ENCODE peak calls at places on chromosomes 6 and 20, in five cellular contexts. One of them, this sample, is unnamed.

GRCh38 chr20:1830240-1830639 is 65.0 kb upstream of the SIRPA start:
- DNase-seq in PC-3: peak
- DNase-seq in activated T-helper 1 cell treated with anti-CD3 and anti-CD28 coated beads, Interleukin-12 subunit alpha, Interleukin-12 subunit beta, Interleukin-2, Interleukin-4 antibody, amounts not matched to agents 30 ng/mL and 10 ng/mL and 1 ng/mL, durations not matched to agents 14 hours and 24 hours and 36 hours: no peak
- DNase-seq in body of pancreas: peak
- DNase-seq in activated CD8-positive, alpha-beta memory T cell treated with anti-CD3 and anti-CD28 coated beads for 48 hours: no peak
- DNase-seq in this sample: no peak

GRCh38 chr6:36724514-36725385 is 27.1 kb downstream of the RAB44 start:
- DNase-seq in PC-3: peak
- DNase-seq in activated T-helper 1 cell treated with anti-CD3 and anti-CD28 coated beads, Interleukin-12 subunit alpha, Interleukin-12 subunit beta, Interleukin-2, Interleukin-4 antibody, amounts not matched to agents 30 ng/mL and 10 ng/mL and 1 ng/mL, durations not matched to agents 14 hours and 24 hours and 36 hours: peak
- DNase-seq in body of pancreas: peak
- DNase-seq in activated CD8-positive, alpha-beta memory T cell treated with anti-CD3 and anti-CD28 coated beads for 48 hours: no peak
- DNase-seq in this sample: peak

GRCh38 chr20:17565164-17565845 is 4.6 kb upstream of the DSTN start:
- DNase-seq in PC-3: peak
- DNase-seq in activated T-helper 1 cell treated with anti-CD3 and anti-CD28 coated beads, Interleukin-12 subunit alpha, Interleukin-12 subunit beta, Interleukin-2, Interleukin-4 antibody, amounts not matched to agents 30 ng/mL and 10 ng/mL and 1 ng/mL, durations not matched to agents 14 hours and 24 hours and 36 hours: no peak
- DNase-seq in body of pancreas: no peak
- DNase-seq in activated CD8-positive, alpha-beta memory T cell treated with anti-CD3 and anti-CD28 coated beads for 48 hours: no peak
- DNase-seq in this sample: no peak

GRCh38 chr6:146997062-146997461 is 207.2 kb upstream of the STXBP5 start:
- DNase-seq in PC-3: peak
- DNase-seq in activated T-helper 1 cell treated with anti-CD3 and anti-CD28 coated beads, Interleukin-12 subunit alpha, Interleukin-12 subunit beta, Interleukin-2, Interleukin-4 antibody, amounts not matched to agents 30 ng/mL and 10 ng/mL and 1 ng/mL, durations not matched to agents 14 hours and 24 hours and 36 hours: no peak
- DNase-seq in body of pancreas: no peak
- DNase-seq in activated CD8-positive, alpha-beta memory T cell treated with anti-CD3 and anti-CD28 coated beads for 48 hours: no peak
- DNase-seq in this sample: no peak

GRCh38 chr6:27592107-27592480 is 119.2 kb upstream of the ZNF184 start:
- DNase-seq in PC-3: no peak
- DNase-seq in activated T-helper 1 cell treated with anti-CD3 and anti-CD28 coated beads, Interleukin-12 subunit alpha, Interleukin-12 subunit beta, Interleukin-2, Interleukin-4 antibody, amounts not matched to agents 30 ng/mL and 10 ng/mL and 1 ng/mL, durations not matched to agents 14 hours and 24 hours and 36 hours: no peak
- DNase-seq in body of pancreas: no peak
- DNase-seq in activated CD8-positive, alpha-beta memory T cell treated with anti-CD3 and anti-CD28 coated beads for 48 hours: no peak
- DNase-seq in this sample: peak

GRCh38 chr20:21048841-21049273 is 57.3 kb downstream of the LINC00237 start:
- DNase-seq in PC-3: peak
- DNase-seq in activated T-helper 1 cell treated with anti-CD3 and anti-CD28 coated beads, Interleukin-12 subunit alpha, Interleukin-12 subunit beta, Interleukin-2, Interleukin-4 antibody, amounts not matched to agents 30 ng/mL and 10 ng/mL and 1 ng/mL, durations not matched to agents 14 hours and 24 hours and 36 hours: peak
- DNase-seq in body of pancreas: peak
- DNase-seq in activated CD8-positive, alpha-beta memory T cell treated with anti-CD3 and anti-CD28 coated beads for 48 hours: no peak
- DNase-seq in this sample: peak

GRCh38 chr6:123661105-123661891 is 24.5 kb upstream of the TRDN start:
- DNase-seq in PC-3: no peak
- DNase-seq in activated T-helper 1 cell treated with anti-CD3 and anti-CD28 coated beads, Interleukin-12 subunit alpha, Interleukin-12 subunit beta, Interleukin-2, Interleukin-4 antibody, amounts not matched to agents 30 ng/mL and 10 ng/mL and 1 ng/mL, durations not matched to agents 14 hours and 24 hours and 36 hours: no peak
- DNase-seq in body of pancreas: no peak
- DNase-seq in activated CD8-positive, alpha-beta memory T cell treated with anti-CD3 and anti-CD28 coated beads for 48 hours: no peak
- DNase-seq in this sample: no peak

GRCh38 chr6:135211306-135211702 is 30.2 kb downstream of the MYB start:
- DNase-seq in PC-3: no peak
- DNase-seq in activated T-helper 1 cell treated with anti-CD3 and anti-CD28 coated beads, Interleukin-12 subunit alpha, Interleukin-12 subunit beta, Interleukin-2, Interleukin-4 antibody, amounts not matched to agents 30 ng/mL and 10 ng/mL and 1 ng/mL, durations not matched to agents 14 hours and 24 hours and 36 hours: no peak
- DNase-seq in body of pancreas: no peak
- DNase-seq in activated CD8-positive, alpha-beta memory T cell treated with anti-CD3 and anti-CD28 coated beads for 48 hours: no peak
- DNase-seq in this sample: no peak

GRCh38 chr6:162226810-162227209 is 500.8 kb downstream of the PRKN start:
- DNase-seq in PC-3: no peak
- DNase-seq in activated T-helper 1 cell treated with anti-CD3 and anti-CD28 coated beads, Interleukin-12 subunit alpha, Interleukin-12 subunit beta, Interleukin-2, Interleukin-4 antibody, amounts not matched to agents 30 ng/mL and 10 ng/mL and 1 ng/mL, durations not matched to agents 14 hours and 24 hours and 36 hours: no peak
- DNase-seq in body of pancreas: no peak
- DNase-seq in activated CD8-positive, alpha-beta memory T cell treated with anti-CD3 and anti-CD28 coated beads for 48 hours: no peak
- DNase-seq in this sample: no peak

GRCh38 chr20:11403711-11404110 is 514.0 kb upstream of the BTBD3 start:
- DNase-seq in PC-3: no peak
- DNase-seq in activated T-helper 1 cell treated with anti-CD3 and anti-CD28 coated beads, Interleukin-12 subunit alpha, Interleukin-12 subunit beta, Interleukin-2, Interleukin-4 antibody, amounts not matched to agents 30 ng/mL and 10 ng/mL and 1 ng/mL, durations not matched to agents 14 hours and 24 hours and 36 hours: no peak
- DNase-seq in body of pancreas: no peak
- DNase-seq in activated CD8-positive, alpha-beta memory T cell treated with anti-CD3 and anti-CD28 coated beads for 48 hours: no peak
- DNase-seq in this sample: no peak

GRCh38 chr6:27133281-27134227 is 113.9 kb upstream of the PRSS16 start:
- DNase-seq in PC-3: peak
- DNase-seq in activated T-helper 1 cell treated with anti-CD3 and anti-CD28 coated beads, Interleukin-12 subunit alpha, Interleukin-12 subunit beta, Interleukin-2, Interleukin-4 antibody, amounts not matched to agents 30 ng/mL and 10 ng/mL and 1 ng/mL, durations not matched to agents 14 hours and 24 hours and 36 hours: peak
- DNase-seq in body of pancreas: peak
- DNase-seq in activated CD8-positive, alpha-beta memory T cell treated with anti-CD3 and anti-CD28 coated beads for 48 hours: no peak
- DNase-seq in this sample: peak

GRCh38 chr6:9178066-9178465 is 742.7 kb upstream of the SLC35B3 start:
- DNase-seq in PC-3: no peak
- DNase-seq in activated T-helper 1 cell treated with anti-CD3 and anti-CD28 coated beads, Interleukin-12 subunit alpha, Interleukin-12 subunit beta, Interleukin-2, Interleukin-4 antibody, amounts not matched to agents 30 ng/mL and 10 ng/mL and 1 ng/mL, durations not matched to agents 14 hours and 24 hours and 36 hours: no peak
- DNase-seq in body of pancreas: no peak
- DNase-seq in activated CD8-positive, alpha-beta memory T cell treated with anti-CD3 and anti-CD28 coated beads for 48 hours: no peak
- DNase-seq in this sample: no peak

GRCh38 chr20:12729326-12729725 is 279.4 kb upstream of the SPTLC3 start:
- DNase-seq in PC-3: peak
- DNase-seq in activated T-helper 1 cell treated with anti-CD3 and anti-CD28 coated beads, Interleukin-12 subunit alpha, Interleukin-12 subunit beta, Interleukin-2, Interleukin-4 antibody, amounts not matched to agents 30 ng/mL and 10 ng/mL and 1 ng/mL, durations not matched to agents 14 hours and 24 hours and 36 hours: no peak
- DNase-seq in body of pancreas: no peak
- DNase-seq in activated CD8-positive, alpha-beta memory T cell treated with anti-CD3 and anti-CD28 coated beads for 48 hours: no peak
- DNase-seq in this sample: no peak

GRCh38 chr20:103456-103855 is 16.0 kb downstream of the DEFB125 start:
- DNase-seq in PC-3: no peak
- DNase-seq in activated T-helper 1 cell treated with anti-CD3 and anti-CD28 coated beads, Interleukin-12 subunit alpha, Interleukin-12 subunit beta, Interleukin-2, Interleukin-4 antibody, amounts not matched to agents 30 ng/mL and 10 ng/mL and 1 ng/mL, durations not matched to agents 14 hours and 24 hours and 36 hours: no peak
- DNase-seq in body of pancreas: no peak
- DNase-seq in activated CD8-positive, alpha-beta memory T cell treated with anti-CD3 and anti-CD28 coated beads for 48 hours: no peak
- DNase-seq in this sample: no peak

GRCh38 chr20:33863440-33864323 is 52.5 kb downstream of the CHMP4B start:
- DNase-seq in PC-3: no peak
- DNase-seq in activated T-helper 1 cell treated with anti-CD3 and anti-CD28 coated beads, Interleukin-12 subunit alpha, Interleukin-12 subunit beta, Interleukin-2, Interleukin-4 antibody, amounts not matched to agents 30 ng/mL and 10 ng/mL and 1 ng/mL, durations not matched to agents 14 hours and 24 hours and 36 hours: no peak
- DNase-seq in body of pancreas: no peak
- DNase-seq in activated CD8-positive, alpha-beta memory T cell treated with anti-CD3 and anti-CD28 coated beads for 48 hours: no peak
- DNase-seq in this sample: no peak

GRCh38 chr6:52893221-52893620 is 16.3 kb downstream of the GSTA3 start:
- DNase-seq in PC-3: no peak
- DNase-seq in activated T-helper 1 cell treated with anti-CD3 and anti-CD28 coated beads, Interleukin-12 subunit alpha, Interleukin-12 subunit beta, Interleukin-2, Interleukin-4 antibody, amounts not matched to agents 30 ng/mL and 10 ng/mL and 1 ng/mL, durations not matched to agents 14 hours and 24 hours and 36 hours: no peak
- DNase-seq in body of pancreas: no peak
- DNase-seq in activated CD8-positive, alpha-beta memory T cell treated with anti-CD3 and anti-CD28 coated beads for 48 hours: no peak
- DNase-seq in this sample: no peak

GRCh38 chr6:23547851-23548250 is 578.2 kb upstream of the NRSN1 start:
- DNase-seq in PC-3: peak
- DNase-seq in activated T-helper 1 cell treated with anti-CD3 and anti-CD28 coated beads, Interleukin-12 subunit alpha, Interleukin-12 subunit beta, Interleukin-2, Interleukin-4 antibody, amounts not matched to agents 30 ng/mL and 10 ng/mL and 1 ng/mL, durations not matched to agents 14 hours and 24 hours and 36 hours: no peak
- DNase-seq in body of pancreas: no peak
- DNase-seq in activated CD8-positive, alpha-beta memory T cell treated with anti-CD3 and anti-CD28 coated beads for 48 hours: no peak
- DNase-seq in this sample: peak

GRCh38 chr6:163354779-163355431 is 59.6 kb upstream of the QKI start:
- DNase-seq in PC-3: peak
- DNase-seq in activated T-helper 1 cell treated with anti-CD3 and anti-CD28 coated beads, Interleukin-12 subunit alpha, Interleukin-12 subunit beta, Interleukin-2, Interleukin-4 antibody, amounts not matched to agents 30 ng/mL and 10 ng/mL and 1 ng/mL, durations not matched to agents 14 hours and 24 hours and 36 hours: no peak
- DNase-seq in body of pancreas: peak
- DNase-seq in activated CD8-positive, alpha-beta memory T cell treated with anti-CD3 and anti-CD28 coated beads for 48 hours: no peak
- DNase-seq in this sample: no peak

GRCh38 chr20:42678895-42679294 is 510.8 kb downstream of the PTPRT start:
- DNase-seq in PC-3: no peak
- DNase-seq in activated T-helper 1 cell treated with anti-CD3 and anti-CD28 coated beads, Interleukin-12 subunit alpha, Interleukin-12 subunit beta, Interleukin-2, Interleukin-4 antibody, amounts not matched to agents 30 ng/mL and 10 ng/mL and 1 ng/mL, durations not matched to agents 14 hours and 24 hours and 36 hours: no peak
- DNase-seq in body of pancreas: peak
- DNase-seq in activated CD8-positive, alpha-beta memory T cell treated with anti-CD3 and anti-CD28 coated beads for 48 hours: no peak
- DNase-seq in this sample: peak